ENCODE peak calls at places on chromosomes 3 and 15, in seven cellular contexts. D, N, W, E, G, U and Q are unnamed samples.

GRCh38 chr15:90750186-90750585 is 33.0 kb downstream of the BLM start:
- DNase-seq in D (no peak), N (no peak), W (no peak), E (no peak), G (no peak), U (no peak), Q (no peak)

GRCh38 chr3:72571052-72571451 is 277.2 kb downstream of the SHQ1 start:
- DNase-seq in D (no peak), N (no peak), W (no peak), E (no peak), G (no peak), U (no peak), Q (no peak)

GRCh38 chr15:80580107-80580506 is 115.0 kb upstream of the ABHD17C start:
- DNase-seq in D (no peak), N (no peak), W (peak; percentile 75), E (no peak), G (no peak), U (peak; percentile 99), Q (no peak)

GRCh38 chr15:70703483-70703882 is 59.9 kb downstream of the UACA start:
- DNase-seq in D (no peak), N (no peak), W (peak; percentile 29), E (peak; percentile 41), G (peak; percentile 30), U (no peak), Q (no peak)

GRCh38 chr3:74693696-74694393 is 79.4 kb upstream of the CNTN3 start:
- DNase-seq in D (no peak), N (no peak), W (no peak), E (no peak), G (no peak), U (no peak), Q (no peak)

GRCh38 chr15:52071570-52071969 is 41.0 kb downstream of the BCL2L10 start:
- DNase-seq in D (peak; percentile 74), N (no peak), W (no peak), E (no peak), G (no peak), U (no peak), Q (no peak)

GRCh38 chr3:59043391-59043790 is 6.4 kb downstream of the CFAP20DC start:
- DNase-seq in D (no peak), N (no peak), W (no peak), E (no peak), G (no peak), U (no peak), Q (no peak)

GRCh38 chr3:95162794-95163193 is 1099.9 kb downstream of the NSUN3 start:
- DNase-seq in D (no peak), N (no peak), W (no peak), E (no peak), G (no peak), U (no peak), Q (no peak)

GRCh38 chr3:71103430-71103881 is 480.1 kb downstream of the FOXP1 start:
- DNase-seq in D (peak; percentile 47), N (peak; percentile 76), W (peak; percentile 78), E (no peak), G (no peak), U (no peak), Q (no peak)

GRCh38 chr15:83208357-83208661 is 686 bp upstream of the HDGFL3 start:
- DNase-seq in D (peak; percentile 9), N (no peak), W (no peak), E (peak; percentile 81), G (peak; percentile 82), U (no peak), Q (no peak)

GRCh38 chr15:81327526-81327925 is 3.6 kb upstream of the STARD5 start:
- DNase-seq in D (no peak), N (no peak), W (peak; percentile 94), E (no peak), G (no peak), U (no peak), Q (no peak)

GRCh38 chr15:80607288-80607980 is 87.7 kb upstream of the ABHD17C start:
- DNase-seq in D (no peak), N (no peak), W (no peak), E (no peak), G (no peak), U (no peak), Q (no peak)

GRCh38 chr3:105905328-105905727 is 36.5 kb upstream of the CBLB start:
- DNase-seq in D (no peak), N (no peak), W (peak; percentile 16), E (no peak), G (no peak), U (no peak), Q (no peak)

GRCh38 chr3:58074126-58074715 is 66.0 kb downstream of the FLNB start:
- DNase-seq in D (no peak), N (no peak), W (no peak), E (no peak), G (no peak), U (no peak), Q (peak; percentile 37)

GRCh38 chr3:134056464-134056891 is 26.8 kb upstream of the SLCO2A1 start:
- DNase-seq in D (no peak), N (no peak), W (no peak), E (no peak), G (no peak), U (no peak), Q (no peak)

GRCh38 chr15:29821416-29822099 is 710 bp downstream of the TJP1 start:
- DNase-seq in D (peak; percentile 83), N (peak; percentile 79), W (peak; percentile 82), E (peak; percentile 92), G (peak; percentile 87), U (no peak), Q (no peak)

GRCh38 chr15:85045615-85046014 is 64.0 kb downstream of the PDE8A start:
- DNase-seq in D (no peak), N (no peak), W (no peak), E (no peak), G (no peak), U (no peak), Q (no peak)

GRCh38 chr15:90946941-90947576 is 7.6 kb upstream of the RCCD1 start:
- DNase-seq in D (no peak), N (no peak), W (no peak), E (no peak), G (no peak), U (no peak), Q (no peak)

GRCh38 chr3:113205481-113205880 is 5.9 kb upstream of the BOC start:
- DNase-seq in D (no peak), N (no peak), W (no peak), E (no peak), G (no peak), U (no peak), Q (no peak)

GRCh38 chr3:170330366-170330765 is 27.1 kb upstream of the SKIL start:
- DNase-seq in D (peak; percentile 28), N (no peak), W (peak; percentile 51), E (no peak), G (no peak), U (no peak), Q (no peak)

GRCh38 chr15:25176991-25177954 is 222.5 kb downstream of the SNRPN start:
- DNase-seq in D (peak; percentile 2), N (peak; percentile 42), W (no peak), E (no peak), G (no peak), U (no peak), Q (peak; percentile 56)

GRCh38 chr3:149393355-149394165 is 16.1 kb upstream of the TM4SF1 start:
- DNase-seq in D (peak; percentile 71), N (peak; percentile 68), W (peak; percentile 59), E (peak; percentile 88), G (peak; percentile 82), U (no peak), Q (peak; percentile 82)

GRCh38 chr15:48855501-48856440 is 22.2 kb upstream of the EID1 start:
- DNase-seq in D (peak; percentile 40), N (no peak), W (peak; percentile 80), E (peak; percentile 63), G (peak; percentile 22), U (no peak), Q (no peak)

GRCh38 chr3:13715961-13716360 is 163.9 kb downstream of the WNT7A start:
- DNase-seq in D (no peak), N (no peak), W (no peak), E (no peak), G (no peak), U (no peak), Q (no peak)

GRCh38 chr3:71662553-71662952 is 62.6 kb downstream of the EIF4E3 start:
- DNase-seq in D (no peak), N (no peak), W (no peak), E (no peak), G (no peak), U (no peak), Q (no peak)

GRCh38 chr3:124599779-124600693 is 130.2 kb upstream of the UMPS start:
- DNase-seq in D (peak; percentile 55), N (no peak), W (peak; percentile 12), E (no peak), G (no peak), U (peak; percentile 2), Q (no peak)
- H3K4me1 ChIP-seq in D (no peaks in the 10 kb centered on the region), N (peaks cover 85% of the 10 kb centered on the region), W (peaks cover 8% of the 10 kb centered on the region), E (no peaks in the 10 kb centered on the region), G (peaks cover 7% of the 10 kb centered on the region), U (peaks cover 7% of the 10 kb centered on the region), Q (no peaks in the 10 kb centered on the region)

GRCh38 chr15:40325700-40326099 is 2.2 kb downstream of the INAFM2 start:
- DNase-seq in D (no peak), N (no peak), W (no peak), E (no peak), G (no peak), U (no peak), Q (no peak)
- H3K4me3 ChIP-seq in D (no peak overlapping the region), N (peak overlapping the region; percentile 81), W (no peak overlapping the region), E (peak overlapping the region; percentile 83), G (no peak overlapping the region), U (no peak overlapping the region), Q (peak overlapping the region; percentile 74)

DNA sequence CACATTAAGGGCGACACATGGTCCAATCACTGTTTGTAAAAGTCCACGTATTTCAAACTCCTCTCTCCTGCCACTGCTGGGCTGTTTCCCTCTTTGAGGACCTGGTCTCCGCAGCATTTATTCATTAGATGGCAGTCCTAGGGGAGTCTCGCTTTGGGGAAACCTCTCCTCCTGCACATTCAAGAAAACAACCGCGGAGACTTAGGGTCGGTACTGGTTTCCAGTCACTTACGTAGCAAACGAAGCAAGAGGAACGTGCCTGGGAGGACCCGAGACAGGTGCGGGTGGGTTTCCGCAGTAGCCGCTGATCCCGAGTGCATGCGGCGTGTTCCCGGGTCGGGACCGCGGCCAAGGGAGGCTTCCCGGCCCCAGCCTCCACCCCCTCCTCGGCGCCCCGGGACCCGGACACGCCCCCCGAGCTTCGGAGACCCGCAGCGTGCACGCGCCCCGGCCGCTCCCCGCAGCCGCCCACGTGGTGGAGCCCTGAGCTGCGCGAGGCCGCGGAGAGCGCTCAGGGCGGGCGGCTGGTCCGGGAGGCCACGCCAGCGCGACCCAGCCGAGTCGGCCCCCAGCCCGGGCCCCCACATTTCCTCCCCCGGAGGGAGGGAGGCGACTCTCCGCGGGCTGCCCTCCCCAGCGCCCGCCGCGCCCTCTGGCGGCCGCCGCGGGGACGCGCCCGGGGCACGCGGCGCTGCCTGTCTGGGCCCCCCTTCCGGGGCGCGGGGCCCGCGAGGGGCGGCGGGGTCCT is 1.1 kb upstream of the IGF1R start:
- DNase-seq in D (peak; percentile 78), N (peak; percentile 85), W (peak; percentile 54), E (peak; percentile 90), G (peak; percentile 95), U (no peak), Q (no peak)
- TF ChIP-seq CTCF in D (peak; percentile 69), N (peak; percentile 71), W (peak; percentile 12), E (peak; percentile 45), G (peak; percentile 59), U (no peak), Q (no peak)

DNA sequence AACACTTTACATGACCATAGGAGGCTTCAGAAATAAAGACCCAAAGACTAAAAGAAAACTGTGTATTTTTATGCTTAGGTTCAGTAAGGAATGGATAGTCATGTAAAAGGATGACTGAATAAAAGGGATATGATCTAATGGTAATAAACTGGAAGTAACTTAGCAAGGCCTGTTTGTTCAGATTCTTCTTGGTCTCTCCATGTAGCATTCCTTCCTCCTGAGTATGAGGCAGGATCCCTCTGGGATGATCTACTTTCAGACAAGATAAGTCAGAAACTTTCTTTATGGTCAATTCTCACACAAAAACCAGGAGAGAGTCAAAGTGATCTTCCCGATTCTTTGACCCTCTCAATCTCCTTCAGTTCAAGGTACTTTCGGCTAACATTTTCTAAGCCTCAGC is 340.8 kb upstream of the DCBLD2 start:
- DNase-seq in D (no peak), N (no peak), W (peak; percentile 59), E (no peak), G (no peak), U (no peak), Q (no peak)
- H3K4me1 ChIP-seq in D (no peaks in the 10 kb centered on the region), N (no peaks in the 10 kb centered on the region), W (peaks cover 5% of the 10 kb centered on the region), E (no peaks in the 10 kb centered on the region), G (peaks cover 12% of the 10 kb centered on the region), U (peaks cover 19% of the 10 kb centered on the region), Q (peaks cover 32% of the 10 kb centered on the region)